ENCODE peak calls at places on chromosomes 7 and 10, in five cellular contexts. A is stomach; B is Caki2; S is A172; V is activated CD4-positive, alpha-beta T cell treated with anti-CD3 and anti-CD28 coated beads, Interleukin-2, amount 50 U/mL, for 4 hours. U is an unnamed sample.

GRCh38 chr7:157302314-157302711 is 34.5 kb upstream of the DNAJB6 start:
- DNase-seq in A (peak), B (peak), S (peak), V (peak), U (peak)

GRCh38 chr7:99525713-99526440 is 21.4 kb downstream of the ZKSCAN5 start:
- DNase-seq in A (no peak), B (no peak), S (no peak), V (peak), U (no peak)

GRCh38 chr7:18771834-18772566 is 276.5 kb downstream of the HDAC9 start:
- DNase-seq in A (no peak), B (no peak), S (no peak), V (no peak), U (no peak)

GRCh38 chr10:129491123-129491734 is 24.2 kb downstream of the MGMT start:
- DNase-seq in A (no peak), B (peak), S (no peak), V (no peak), U (no peak)

GRCh38 chr10:29424017-29424416 is 135.1 kb downstream of the LYZL1 start:
- DNase-seq in A (no peak), B (no peak), S (no peak), V (no peak), U (no peak)

GRCh38 chr10:71933651-71934050 is 30.5 kb upstream of the CHST3 start:
- DNase-seq in A (no peak), B (no peak), S (no peak), V (peak), U (peak)

GRCh38 chr10:95500649-95501048 is 60.5 kb downstream of the SORBS1 start:
- DNase-seq in A (no peak), B (no peak), S (no peak), V (no peak), U (no peak)

GRCh38 chr7:99219985-99220384 is 12.1 kb upstream of the KPNA7 start:
- DNase-seq in A (no peak), B (no peak), S (no peak), V (no peak), U (no peak)

GRCh38 chr10:89518876-89519842 is 16.2 kb downstream of the SLC16A12 start:
- DNase-seq in A (no peak), B (no peak), S (no peak), V (no peak), U (no peak)

GRCh38 chr7:157024716-157025115 is 14.3 kb upstream of the MNX1 start:
- DNase-seq in A (no peak), B (no peak), S (no peak), V (no peak), U (no peak)

GRCh38 chr10:72847681-72848080 is 45.9 kb upstream of the OIT3 start:
- DNase-seq in A (no peak), B (no peak), S (peak), V (no peak), U (no peak)

GRCh38 chr7:135911091-135911490 is 66.1 kb downstream of the MTPN start:
- DNase-seq in A (no peak), B (no peak), S (no peak), V (no peak), U (no peak)

GRCh38 chr7:135801877-135802276 is 53.3 kb upstream of the FAM180A start:
- DNase-seq in A (no peak), B (no peak), S (no peak), V (no peak), U (no peak)

GRCh38 chr10:63236113-63236935 is 103.2 kb downstream of the NRBF2 start:
- DNase-seq in A (no peak), B (peak), S (peak), V (no peak), U (no peak)

GRCh38 chr10:116296358-116296757 is 23.4 kb upstream of the GFRA1 start:
- DNase-seq in A (no peak), B (no peak), S (no peak), V (no peak), U (no peak)

GRCh38 chr7:31051598-31052503 is at the start of gene ADCYAP1R1:
- DNase-seq in A (no peak), B (no peak), S (no peak), V (no peak), U (no peak)

GRCh38 chr7:1662767-1663166 is 7.3 kb upstream of the ELFN1 start:
- DNase-seq in A (no peak), B (no peak), S (no peak), V (no peak), U (no peak)

GRCh38 chr7:133652547-133652946 is 399.7 kb downstream of the EXOC4 start:
- DNase-seq in A (no peak), B (no peak), S (no peak), V (no peak), U (no peak)

GRCh38 chr7:155398944-155399343 is 59.0 kb upstream of the EN2 start:
- DNase-seq in A (no peak), B (no peak), S (no peak), V (no peak), U (no peak)

GRCh38 chr7:84799131-84799530 is 387.7 kb downstream of the SEMA3D start:
- DNase-seq in A (peak), B (no peak), S (no peak), V (no peak), U (no peak)

GRCh38 chr10:71396084-71396713 is 521 bp upstream of the CDH23 start:
- DNase-seq in A (peak), B (no peak), S (no peak), V (no peak), U (no peak)

GRCh38 chr10:106672517-106673175 is 491.9 kb downstream of the SORCS1 start:
- DNase-seq in A (no peak), B (no peak), S (peak), V (no peak), U (no peak)

GRCh38 chr7:80736371-80736770 is 97.9 kb downstream of the CD36 start:
- DNase-seq in A (no peak), B (no peak), S (no peak), V (no peak), U (no peak)

GRCh38 chr10:117168135-117168674 is 29.1 kb upstream of the KCNK18 start:
- DNase-seq in A (peak), B (peak), S (no peak), V (peak), U (peak)

GRCh38 chr7:151796091-151796870 is 80.6 kb downstream of the PRKAG2 start:
- DNase-seq in A (peak), B (peak), S (peak), V (no peak), U (no peak)

GRCh38 chr7:54858008-54858692 is 99.1 kb upstream of the SEC61G start:
- DNase-seq in A (no peak), B (no peak), S (no peak), V (no peak), U (no peak)

GRCh38 chr7:84971360-84971759 is 215.5 kb downstream of the SEMA3D start:
- DNase-seq in A (no peak), B (no peak), S (no peak), V (no peak), U (no peak)

GRCh38 chr10:15370741-15371701 is at the start of gene FAM171A1:
- DNase-seq in A (peak), B (peak), S (peak), V (peak), U (peak)

GRCh38 chr10:80289451-80290287 is at the start of gene MAT1A:
- DNase-seq in A (no peak), B (no peak), S (peak), V (no peak), U (no peak)

GRCh38 chr7:44767134-44767911 is 18.7 kb downstream of the ZMIZ2 start:
- DNase-seq in A (no peak), B (no peak), S (no peak), V (no peak), U (no peak)

GRCh38 chr7:1397491-1398327 is 61.6 kb downstream of the MICALL2 start:
- DNase-seq in A (no peak), B (no peak), S (peak), V (no peak), U (no peak)

GRCh38 chr7:8149222-8149621 is 112.7 kb downstream of the ICA1 start:
- DNase-seq in A (no peak), B (no peak), S (no peak), V (no peak), U (no peak)

GRCh38 chr10:75347211-75347610 is 54.4 kb downstream of the ZNF503 start:
- DNase-seq in A (no peak), B (peak), S (no peak), V (no peak), U (no peak)

GRCh38 chr7:153381275-153382119 is 621.9 kb downstream of the ACTR3B start:
- DNase-seq in A (peak), B (peak), S (no peak), V (no peak), U (no peak)

U was measured in activated T-helper 9 cell treated with anti-CD3 and anti-CD28 coated beads, Interleukin-2, amount 50 U/mL, for 16 hours.